ENCODE peak calls at places on chromosomes 3 and 15, in six cellular contexts. One of them, this sample, is unnamed.

GRCh38 chr15:81492303-81492702 is 118.3 kb upstream of the TMC3 start:
- DNase-seq in coronary artery: no peak
- DNase-seq in HL-60: no peak
- DNase-seq in IMR-90: peak
- DNase-seq in fibroblast of lung: peak
- DNase-seq in transverse colon: no peak
- DNase-seq in this sample: peak

GRCh38 chr15:71830981-71831380 is 20.6 kb downstream of the NR2E3 start:
- DNase-seq in HL-60: no peak
- DNase-seq in IMR-90: no peak
- DNase-seq in transverse colon: no peak
- DNase-seq in coronary artery: no peak
- DNase-seq in fibroblast of lung: no peak
- DNase-seq in this sample: no peak

GRCh38 chr15:90902656-90902995 is 476 bp upstream of the MAN2A2 start:
- DNase-seq in transverse colon: no peak
- DNase-seq in IMR-90: no peak
- DNase-seq in HL-60: no peak
- DNase-seq in coronary artery: no peak
- DNase-seq in fibroblast of lung: no peak
- DNase-seq in this sample: no peak

GRCh38 chr3:56952846-56953245 is 107.6 kb upstream of the SPATA12 start:
- DNase-seq in transverse colon: peak
- DNase-seq in IMR-90: no peak
- DNase-seq in coronary artery: no peak
- DNase-seq in fibroblast of lung: no peak
- DNase-seq in HL-60: no peak
- DNase-seq in this sample: no peak

GRCh38 chr3:158261371-158261991 is 151.6 kb downstream of the RSRC1 start:
- DNase-seq in IMR-90: no peak
- DNase-seq in fibroblast of lung: no peak
- DNase-seq in transverse colon: no peak
- DNase-seq in coronary artery: no peak
- DNase-seq in HL-60: no peak
- DNase-seq in this sample: no peak

GRCh38 chr15:58598829-58599210 is 150.7 kb downstream of the ADAM10 start:
- DNase-seq in HL-60: no peak
- DNase-seq in coronary artery: no peak
- DNase-seq in transverse colon: no peak
- DNase-seq in fibroblast of lung: no peak
- DNase-seq in IMR-90: no peak
- DNase-seq in this sample: no peak

GRCh38 chr15:23395832-23396231 is 41.3 kb downstream of the GOLGA8S start:
- DNase-seq in coronary artery: no peak
- DNase-seq in fibroblast of lung: no peak
- DNase-seq in IMR-90: no peak
- DNase-seq in HL-60: no peak
- DNase-seq in transverse colon: no peak
- DNase-seq in this sample: no peak

GRCh38 chr3:45524605-45525004 is 69.9 kb upstream of the LIMD1 start:
- DNase-seq in transverse colon: no peak
- DNase-seq in HL-60: no peak
- DNase-seq in IMR-90: peak
- DNase-seq in coronary artery: no peak
- DNase-seq in fibroblast of lung: peak
- DNase-seq in this sample: no peak

GRCh38 chr3:140922634-140923033 is 19.0 kb upstream of the SLC25A36 start:
- DNase-seq in coronary artery: no peak
- DNase-seq in IMR-90: peak
- DNase-seq in fibroblast of lung: no peak
- DNase-seq in transverse colon: no peak
- DNase-seq in HL-60: no peak
- DNase-seq in this sample: no peak

GRCh38 chr3:138942271-138942670 is 4.7 kb downstream of the FOXL2 start:
- DNase-seq in coronary artery: no peak
- DNase-seq in HL-60: no peak
- DNase-seq in fibroblast of lung: no peak
- DNase-seq in IMR-90: no peak
- DNase-seq in transverse colon: no peak
- DNase-seq in this sample: no peak

GRCh38 chr15:66704019-66704782 is 2.2 kb downstream of the SMAD6 start:
- DNase-seq in transverse colon: peak
- DNase-seq in fibroblast of lung: no peak
- DNase-seq in IMR-90: no peak
- DNase-seq in HL-60: no peak
- DNase-seq in coronary artery: no peak
- DNase-seq in this sample: no peak

GRCh38 chr3:53677406-53677805 is 168.8 kb downstream of the CHDH start:
- DNase-seq in coronary artery: no peak
- DNase-seq in transverse colon: no peak
- DNase-seq in IMR-90: no peak
- DNase-seq in fibroblast of lung: no peak
- DNase-seq in HL-60: peak
- DNase-seq in this sample: no peak

GRCh38 chr3:66037330-66037985 is 1.3 kb downstream of the MAGI1 start:
- DNase-seq in transverse colon: peak
- DNase-seq in fibroblast of lung: peak
- DNase-seq in IMR-90: peak
- DNase-seq in coronary artery: peak
- DNase-seq in HL-60: no peak
- DNase-seq in this sample: peak

GRCh38 chr15:57619746-57620145 is 28.0 kb downstream of the MYZAP start:
- DNase-seq in fibroblast of lung: no peak
- DNase-seq in transverse colon: peak
- DNase-seq in IMR-90: no peak
- DNase-seq in coronary artery: no peak
- DNase-seq in HL-60: no peak
- DNase-seq in this sample: no peak

GRCh38 chr3:58952128-58952917 is 97.5 kb downstream of the CFAP20DC start:
- DNase-seq in fibroblast of lung: peak
- DNase-seq in transverse colon: no peak
- DNase-seq in HL-60: no peak
- DNase-seq in coronary artery: no peak
- DNase-seq in IMR-90: peak
- DNase-seq in this sample: no peak

GRCh38 chr3:47323431-47324277 is 40.9 kb downstream of the KLHL18 start:
- DNase-seq in transverse colon: no peak
- DNase-seq in fibroblast of lung: peak
- DNase-seq in HL-60: no peak
- DNase-seq in IMR-90: peak
- DNase-seq in coronary artery: no peak
- DNase-seq in this sample: no peak

GRCh38 chr3:80767599-80767998 is 993.8 kb downstream of the GBE1 start:
- DNase-seq in HL-60: no peak
- DNase-seq in fibroblast of lung: no peak
- DNase-seq in IMR-90: no peak
- DNase-seq in transverse colon: no peak
- DNase-seq in coronary artery: no peak
- DNase-seq in this sample: no peak

GRCh38 chr15:40549894-40550293 is 14.9 kb downstream of the CCDC32 start:
- DNase-seq in HL-60: no peak
- DNase-seq in coronary artery: no peak
- DNase-seq in transverse colon: no peak
- DNase-seq in fibroblast of lung: no peak
- DNase-seq in IMR-90: no peak
- DNase-seq in this sample: no peak

GRCh38 chr3:44557074-44557473 is 2.1 kb downstream of the ZKSCAN7 start:
- DNase-seq in transverse colon: no peak
- DNase-seq in fibroblast of lung: no peak
- DNase-seq in IMR-90: no peak
- DNase-seq in HL-60: no peak
- DNase-seq in coronary artery: no peak
- DNase-seq in this sample: no peak

GRCh38 chr3:5554245-5554747 is 366.8 kb downstream of the EDEM1 start:
- DNase-seq in fibroblast of lung: no peak
- DNase-seq in HL-60: no peak
- DNase-seq in IMR-90: no peak
- DNase-seq in coronary artery: no peak
- DNase-seq in transverse colon: no peak
- DNase-seq in this sample: no peak

GRCh38 chr3:42013652-42014442 is 51.9 kb upstream of the ULK4 start:
- DNase-seq in HL-60: peak
- DNase-seq in fibroblast of lung: no peak
- DNase-seq in transverse colon: peak
- DNase-seq in coronary artery: no peak
- DNase-seq in IMR-90: no peak
- DNase-seq in this sample: no peak

GRCh38 chr15:57079907-57080750 is 161.7 kb downstream of the TCF12 start:
- DNase-seq in IMR-90: no peak
- DNase-seq in fibroblast of lung: no peak
- DNase-seq in transverse colon: no peak
- DNase-seq in HL-60: no peak
- DNase-seq in coronary artery: no peak
- DNase-seq in this sample: no peak

GRCh38 chr3:2354702-2355101 is 256.0 kb downstream of the CNTN4 start:
- DNase-seq in transverse colon: no peak
- DNase-seq in fibroblast of lung: peak
- DNase-seq in coronary artery: no peak
- DNase-seq in HL-60: no peak
- DNase-seq in IMR-90: no peak
- DNase-seq in this sample: no peak

GRCh38 chr15:84829428-84829827 is 12.3 kb downstream of the ALPK3 start:
- DNase-seq in fibroblast of lung: no peak
- DNase-seq in transverse colon: no peak
- DNase-seq in HL-60: no peak
- DNase-seq in coronary artery: no peak
- DNase-seq in IMR-90: no peak
- DNase-seq in this sample: no peak

GRCh38 chr15:84833447-84833846 is 16.3 kb downstream of the ALPK3 start:
- DNase-seq in fibroblast of lung: peak
- DNase-seq in coronary artery: no peak
- DNase-seq in transverse colon: no peak
- DNase-seq in IMR-90: peak
- DNase-seq in HL-60: no peak
- DNase-seq in this sample: no peak

GRCh38 chr15:84828433-84828908 is 11.3 kb downstream of the ALPK3 start:
- DNase-seq in transverse colon: no peak
- DNase-seq in IMR-90: no peak
- DNase-seq in HL-60: peak
- DNase-seq in coronary artery: no peak
- DNase-seq in fibroblast of lung: no peak
- DNase-seq in this sample: no peak

GRCh38 chr15:84832446-84833040 is 15.4 kb downstream of the ALPK3 start:
- DNase-seq in IMR-90: no peak
- DNase-seq in transverse colon: no peak
- DNase-seq in HL-60: no peak
- DNase-seq in fibroblast of lung: no peak
- DNase-seq in coronary artery: no peak
- DNase-seq in this sample: no peak

DNA sequence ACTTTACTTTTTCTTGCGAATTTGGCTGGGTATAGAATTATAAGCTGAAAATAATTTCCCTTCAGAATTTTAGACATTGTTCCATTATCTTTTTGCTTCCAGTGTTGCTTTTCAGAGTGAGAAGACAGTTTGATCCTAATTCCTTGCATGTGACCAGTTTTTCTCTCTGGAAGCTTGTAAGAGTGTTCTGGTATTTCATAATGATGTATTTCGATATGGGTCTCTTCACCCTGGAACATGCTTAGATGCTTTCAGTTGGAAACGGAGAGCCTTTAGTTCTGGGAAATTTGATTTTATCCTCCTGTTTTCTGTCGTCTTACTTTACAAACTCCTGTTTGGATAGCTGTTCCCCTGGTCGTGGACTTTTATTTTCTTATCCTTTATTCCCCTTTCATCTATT is 13.9 kb downstream of the ALPK3 start:
- DNase-seq in coronary artery: no peak
- DNase-seq in transverse colon: no peak
- DNase-seq in IMR-90: no peak
- DNase-seq in fibroblast of lung: no peak
- DNase-seq in HL-60: no peak
- DNase-seq in this sample: no peak
- H3K27ac ChIP-seq in coronary artery: no peak
- H3K27ac ChIP-seq in transverse colon: no peak
- H3K27ac ChIP-seq in IMR-90: no peak
- H3K27ac ChIP-seq in fibroblast of lung: no peak
- H3K27ac ChIP-seq in HL-60: no peak
- H3K27ac ChIP-seq in this sample: no peak

GRCh38 chr3:32818431-32819085 is 761 bp downstream of the TRIM71 start:
- DNase-seq in IMR-90: no peak
- DNase-seq in transverse colon: no peak
- DNase-seq in HL-60: no peak
- DNase-seq in fibroblast of lung: no peak
- DNase-seq in coronary artery: no peak
- DNase-seq in this sample: no peak
- H3K4me3 ChIP-seq in IMR-90: no peak
- H3K4me3 ChIP-seq in transverse colon: peak
- H3K4me3 ChIP-seq in HL-60: no peak
- H3K4me3 ChIP-seq in fibroblast of lung: no peak
- H3K4me3 ChIP-seq in coronary artery: peak
- H3K4me3 ChIP-seq in this sample: peak

DNA sequence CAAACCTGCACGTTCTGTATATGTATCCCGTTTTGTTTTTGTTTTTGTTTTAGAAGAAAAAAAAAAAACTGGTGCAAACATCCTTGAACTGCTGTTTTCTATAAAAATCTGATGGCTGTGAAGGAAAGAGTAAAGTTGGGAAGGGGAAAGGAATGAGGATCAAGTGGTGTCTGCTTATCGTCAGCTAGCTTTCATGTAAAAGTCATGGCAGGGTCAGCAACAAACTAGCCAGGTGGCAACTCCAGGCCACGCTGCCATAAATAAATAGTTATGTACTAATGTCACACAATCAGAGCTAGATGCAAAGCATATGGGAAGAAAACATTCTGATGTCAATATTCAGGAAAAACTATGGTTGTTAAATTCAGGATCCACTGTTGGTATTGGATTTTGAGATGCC is 2.3 kb upstream of the CDIN1 start:
- DNase-seq in coronary artery: no peak
- DNase-seq in IMR-90: no peak
- DNase-seq in HL-60: no peak
- DNase-seq in transverse colon: no peak
- DNase-seq in fibroblast of lung: no peak
- DNase-seq in this sample: no peak
- H3K27ac ChIP-seq in coronary artery: no peak
- H3K27ac ChIP-seq in IMR-90: no peak
- H3K27ac ChIP-seq in HL-60: no peak
- H3K27ac ChIP-seq in transverse colon: no peak
- H3K27ac ChIP-seq in fibroblast of lung: no peak
- H3K27ac ChIP-seq in this sample: no peak

GRCh38 chr3:64029287-64029686 is 6.0 kb upstream of the PSMD6 start:
- DNase-seq in coronary artery: no peak
- DNase-seq in transverse colon: no peak
- DNase-seq in HL-60: no peak
- DNase-seq in fibroblast of lung: no peak
- DNase-seq in IMR-90: no peak
- DNase-seq in this sample: no peak

GRCh38 chr3:64031540-64032533 is 8.5 kb upstream of the PSMD6 start:
- DNase-seq in HL-60: no peak
- DNase-seq in IMR-90: no peak
- DNase-seq in transverse colon: no peak
- DNase-seq in fibroblast of lung: peak
- DNase-seq in coronary artery: no peak
- DNase-seq in this sample: no peak

GRCh38 chr3:64030741-64031140 is 7.4 kb upstream of the PSMD6 start:
- DNase-seq in HL-60: peak
- DNase-seq in coronary artery: peak
- DNase-seq in transverse colon: peak
- DNase-seq in fibroblast of lung: peak
- DNase-seq in IMR-90: peak
- DNase-seq in this sample: peak

GRCh38 chr3:64037084-64037483 is 13.8 kb upstream of the PSMD6 start:
- DNase-seq in IMR-90: no peak
- DNase-seq in transverse colon: no peak
- DNase-seq in HL-60: no peak
- DNase-seq in coronary artery: no peak
- DNase-seq in fibroblast of lung: no peak
- DNase-seq in this sample: no peak

GRCh38 chr3:64033033-64033432 is 9.7 kb upstream of the PSMD6 start:
- DNase-seq in transverse colon: no peak
- DNase-seq in coronary artery: no peak
- DNase-seq in IMR-90: no peak
- DNase-seq in HL-60: no peak
- DNase-seq in fibroblast of lung: no peak
- DNase-seq in this sample: no peak
- H3K4me3 ChIP-seq in transverse colon: no peak
- H3K4me3 ChIP-seq in coronary artery: no peak
- H3K4me3 ChIP-seq in IMR-90: no peak
- H3K4me3 ChIP-seq in HL-60: no peak
- H3K4me3 ChIP-seq in fibroblast of lung: no peak
- H3K4me3 ChIP-seq in this sample: no peak